ENCODE peak calls at places on chromosomes 4 and X, in seven cellular contexts. One of them, this sample, is unnamed.

GRCh38 chr4:158209825-158210807 is at the start of gene TMEM144:
- DNase-seq in IMR-90: peak; percentile 85
- DNase-seq in GM23338: peak; percentile 92
- DNase-seq in fibroblast of lung: peak; percentile 93
- DNase-seq in neural progenitor cell: peak; percentile 88
- DNase-seq in sigmoid colon: peak; percentile 96
- DNase-seq in heart right ventricle: peak; percentile 88
- DNase-seq in this sample: peak; percentile 92

GRCh38 chrX:112235547-112235946 is 153.0 kb upstream of the TRPC5 start:
- DNase-seq in IMR-90: peak; percentile 8
- DNase-seq in GM23338: no peak
- DNase-seq in fibroblast of lung: peak; percentile 20
- DNase-seq in neural progenitor cell: no peak
- DNase-seq in sigmoid colon: no peak
- DNase-seq in heart right ventricle: no peak
- DNase-seq in this sample: no peak

GRCh38 chrX:100207331-100208024 is 202.6 kb downstream of the PCDH19 start:
- DNase-seq in IMR-90: no peak
- DNase-seq in GM23338: no peak
- DNase-seq in fibroblast of lung: no peak
- DNase-seq in neural progenitor cell: no peak
- DNase-seq in sigmoid colon: no peak
- DNase-seq in heart right ventricle: no peak
- DNase-seq in this sample: no peak

GRCh38 chr4:139084425-139085093 is 69.0 kb downstream of the NOCT start:
- DNase-seq in IMR-90: no peak
- DNase-seq in GM23338: no peak
- DNase-seq in fibroblast of lung: no peak
- DNase-seq in neural progenitor cell: no peak
- DNase-seq in sigmoid colon: no peak
- DNase-seq in heart right ventricle: no peak
- DNase-seq in this sample: no peak

GRCh38 chrX:132409780-132410556 is 78.9 kb downstream of the MBNL3 start:
- DNase-seq in IMR-90: no peak
- DNase-seq in GM23338: peak; percentile 47
- DNase-seq in fibroblast of lung: no peak
- DNase-seq in neural progenitor cell: no peak
- DNase-seq in sigmoid colon: no peak
- DNase-seq in heart right ventricle: no peak
- DNase-seq in this sample: no peak

GRCh38 chr4:187612211-187612780 is 383.3 kb upstream of the ZFP42 start:
- DNase-seq in IMR-90: peak; percentile 22
- DNase-seq in GM23338: no peak
- DNase-seq in fibroblast of lung: no peak
- DNase-seq in neural progenitor cell: no peak
- DNase-seq in sigmoid colon: no peak
- DNase-seq in heart right ventricle: no peak
- DNase-seq in this sample: no peak

GRCh38 chr4:152187693-152188092 is 348.2 kb downstream of the FBXW7 start:
- DNase-seq in IMR-90: no peak
- DNase-seq in GM23338: no peak
- DNase-seq in fibroblast of lung: peak; percentile 32
- DNase-seq in neural progenitor cell: no peak
- DNase-seq in sigmoid colon: no peak
- DNase-seq in heart right ventricle: no peak
- DNase-seq in this sample: no peak

GRCh38 chr4:177128306-177128705 is 181.4 kb upstream of the NEIL3 start:
- DNase-seq in IMR-90: peak; percentile 72
- DNase-seq in GM23338: no peak
- DNase-seq in fibroblast of lung: peak; percentile 82
- DNase-seq in neural progenitor cell: no peak
- DNase-seq in sigmoid colon: no peak
- DNase-seq in heart right ventricle: no peak
- DNase-seq in this sample: no peak

GRCh38 chr4:87092389-87093141 is 127.9 kb downstream of the KLHL8 start:
- DNase-seq in IMR-90: peak; percentile 91
- DNase-seq in GM23338: no peak
- DNase-seq in fibroblast of lung: peak; percentile 94
- DNase-seq in neural progenitor cell: no peak
- DNase-seq in sigmoid colon: peak; percentile 87
- DNase-seq in heart right ventricle: peak; percentile 52
- DNase-seq in this sample: no peak

DNA sequence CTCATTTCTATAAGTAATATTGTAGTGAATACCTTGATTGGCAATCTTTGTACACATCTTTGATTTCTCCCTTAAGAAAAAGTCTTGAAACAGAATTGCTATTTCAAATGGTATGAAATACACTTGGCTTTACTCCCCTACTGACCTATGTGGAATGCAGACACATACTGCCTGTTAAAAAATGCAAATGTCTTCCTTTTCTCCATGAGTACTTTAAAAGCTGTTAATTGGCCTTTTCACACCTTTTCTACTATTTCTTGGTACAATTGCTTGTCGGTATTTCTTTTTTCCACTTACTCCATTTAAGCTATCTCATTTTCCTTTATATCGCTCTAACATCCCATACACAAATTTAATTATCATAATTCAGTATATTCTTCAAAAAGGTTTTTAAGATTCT is 87.2 kb downstream of the FRYL start:
- DNase-seq in IMR-90: no peak
- DNase-seq in GM23338: no peak
- DNase-seq in fibroblast of lung: peak; percentile 52
- DNase-seq in neural progenitor cell: no peak
- DNase-seq in sigmoid colon: no peak
- DNase-seq in heart right ventricle: no peak
- DNase-seq in this sample: no peak
- H3K4me3 ChIP-seq in IMR-90: no peak overlapping the region
- H3K4me3 ChIP-seq in GM23338: no peak overlapping the region
- H3K4me3 ChIP-seq in fibroblast of lung: no peak overlapping the region
- H3K4me3 ChIP-seq in neural progenitor cell: no peak overlapping the region
- H3K4me3 ChIP-seq in sigmoid colon: no peak overlapping the region
- H3K4me3 ChIP-seq in heart right ventricle: no peak overlapping the region
- H3K4me3 ChIP-seq in this sample: no peak overlapping the region

GRCh38 chr4:40934671-40935070 is 184.9 kb downstream of the NSUN7 start:
- DNase-seq in IMR-90: no peak
- DNase-seq in GM23338: peak; percentile 38
- DNase-seq in fibroblast of lung: no peak
- DNase-seq in neural progenitor cell: peak; percentile 77
- DNase-seq in sigmoid colon: no peak
- DNase-seq in heart right ventricle: no peak
- DNase-seq in this sample: no peak
- H3K27ac ChIP-seq in IMR-90: no peak overlapping the region
- H3K27ac ChIP-seq in GM23338: no peak overlapping the region
- H3K27ac ChIP-seq in fibroblast of lung: no peak overlapping the region
- H3K27ac ChIP-seq in neural progenitor cell: no peak overlapping the region
- H3K27ac ChIP-seq in sigmoid colon: no peak overlapping the region
- H3K27ac ChIP-seq in heart right ventricle: no peak overlapping the region
- H3K27ac ChIP-seq in this sample: no peak overlapping the region

GRCh38 chr4:40931238-40931637 is 181.5 kb downstream of the NSUN7 start:
- DNase-seq in IMR-90: no peak
- DNase-seq in GM23338: no peak
- DNase-seq in fibroblast of lung: no peak
- DNase-seq in neural progenitor cell: no peak
- DNase-seq in sigmoid colon: no peak
- DNase-seq in heart right ventricle: no peak
- DNase-seq in this sample: no peak

GRCh38 chr4:40937140-40937725 is 187.5 kb downstream of the NSUN7 start:
- DNase-seq in IMR-90: no peak
- DNase-seq in GM23338: no peak
- DNase-seq in fibroblast of lung: no peak
- DNase-seq in neural progenitor cell: no peak
- DNase-seq in sigmoid colon: no peak
- DNase-seq in heart right ventricle: no peak
- DNase-seq in this sample: no peak

GRCh38 chr4:40931825-40932224 is 182.1 kb downstream of the NSUN7 start:
- DNase-seq in IMR-90: no peak
- DNase-seq in GM23338: no peak
- DNase-seq in fibroblast of lung: no peak
- DNase-seq in neural progenitor cell: no peak
- DNase-seq in sigmoid colon: no peak
- DNase-seq in heart right ventricle: no peak
- DNase-seq in this sample: no peak

DNA sequence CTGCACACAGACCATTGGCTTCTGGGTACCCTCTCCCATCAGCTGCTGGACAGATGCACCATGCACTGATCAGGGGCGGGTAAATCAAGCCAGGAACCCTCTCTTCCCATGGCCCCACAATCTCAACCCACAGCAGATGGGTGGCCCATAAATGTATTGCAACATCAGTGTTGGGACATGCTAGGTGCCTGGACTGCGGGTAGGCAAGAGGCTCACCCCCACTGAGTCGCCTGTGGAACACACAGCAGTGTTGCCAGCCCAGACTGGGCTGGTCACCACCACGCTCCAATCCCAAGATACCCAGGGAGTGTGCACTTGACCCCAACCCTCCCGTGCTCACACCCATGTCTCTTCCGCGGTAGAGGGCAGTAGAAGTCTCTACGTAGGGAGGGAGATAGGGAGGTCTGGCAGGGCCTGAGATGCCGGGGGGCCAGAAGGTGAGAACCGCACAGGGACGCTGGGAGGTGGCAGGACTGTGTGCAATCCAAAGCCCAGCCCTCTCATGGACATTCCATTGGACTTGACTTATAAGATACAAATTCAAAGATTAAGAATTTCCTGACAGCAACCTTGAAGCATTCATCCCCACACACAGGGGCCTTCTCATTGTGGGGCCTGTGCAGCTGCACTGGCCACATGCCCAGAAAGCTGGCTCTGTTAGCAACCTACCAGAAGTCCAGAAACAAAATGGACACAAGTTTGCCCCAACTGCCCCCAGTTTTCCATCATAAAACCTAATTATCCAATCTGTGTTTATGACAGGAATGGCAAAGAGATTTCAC is 183.7 kb downstream of the NSUN7 start:
- DNase-seq in IMR-90: peak; percentile 86
- DNase-seq in GM23338: no peak
- DNase-seq in fibroblast of lung: peak; percentile 80
- DNase-seq in neural progenitor cell: no peak
- DNase-seq in sigmoid colon: no peak
- DNase-seq in heart right ventricle: no peak
- DNase-seq in this sample: no peak
- TF ChIP-seq CTCF in IMR-90: no peak
- TF ChIP-seq CTCF in GM23338: no peak
- TF ChIP-seq CTCF in fibroblast of lung: no peak
- TF ChIP-seq CTCF in neural progenitor cell: no peak
- TF ChIP-seq CTCF in sigmoid colon: no peak
- TF ChIP-seq CTCF in heart right ventricle: no peak
- TF ChIP-seq CTCF in this sample: no peak

GRCh38 chr4:121236353-121237068 is 72.4 kb upstream of the TNIP3 start:
- DNase-seq in IMR-90: no peak
- DNase-seq in GM23338: no peak
- DNase-seq in fibroblast of lung: no peak
- DNase-seq in neural progenitor cell: no peak
- DNase-seq in sigmoid colon: no peak
- DNase-seq in heart right ventricle: no peak
- DNase-seq in this sample: no peak
- H3K4me3 ChIP-seq in IMR-90: no peak overlapping the region
- H3K4me3 ChIP-seq in GM23338: no peak overlapping the region
- H3K4me3 ChIP-seq in fibroblast of lung: no peak overlapping the region
- H3K4me3 ChIP-seq in neural progenitor cell: no peak overlapping the region
- H3K4me3 ChIP-seq in sigmoid colon: no peak overlapping the region
- H3K4me3 ChIP-seq in heart right ventricle: no peak overlapping the region
- H3K4me3 ChIP-seq in this sample: no peak overlapping the region

GRCh38 chrX:13732246-13733067 is 2.0 kb downstream of the TRAPPC2 start:
- DNase-seq in IMR-90: no peak
- DNase-seq in GM23338: no peak
- DNase-seq in fibroblast of lung: peak; percentile 80
- DNase-seq in neural progenitor cell: no peak
- DNase-seq in sigmoid colon: no peak
- DNase-seq in heart right ventricle: no peak
- DNase-seq in this sample: no peak
- H3K27ac ChIP-seq in IMR-90: no peak overlapping the region
- H3K27ac ChIP-seq in GM23338: no peak overlapping the region
- H3K27ac ChIP-seq in fibroblast of lung: peak overlapping the region; percentile 43
- H3K27ac ChIP-seq in neural progenitor cell: no peak overlapping the region
- H3K27ac ChIP-seq in sigmoid colon: peak overlapping the region; percentile 94
- H3K27ac ChIP-seq in heart right ventricle: no peak overlapping the region
- H3K27ac ChIP-seq in this sample: no peak overlapping the region

GRCh38 chrX:1464282-1465131 is 11.8 kb upstream of the ASMTL start:
- DNase-seq in IMR-90: no peak
- DNase-seq in GM23338: no peak
- DNase-seq in fibroblast of lung: no peak
- DNase-seq in neural progenitor cell: no peak
- DNase-seq in sigmoid colon: peak; percentile 58
- DNase-seq in heart right ventricle: no peak
- DNase-seq in this sample: peak; percentile 7

GRCh38 chrX:1466971-1467561 is 14.4 kb upstream of the ASMTL start:
- DNase-seq in IMR-90: no peak
- DNase-seq in GM23338: no peak
- DNase-seq in fibroblast of lung: no peak
- DNase-seq in neural progenitor cell: no peak
- DNase-seq in sigmoid colon: peak; percentile 49
- DNase-seq in heart right ventricle: no peak
- DNase-seq in this sample: no peak

GRCh38 chrX:1466232-1466661 is 13.5 kb upstream of the ASMTL start:
- DNase-seq in IMR-90: no peak
- DNase-seq in GM23338: no peak
- DNase-seq in fibroblast of lung: no peak
- DNase-seq in neural progenitor cell: no peak
- DNase-seq in sigmoid colon: peak; percentile 56
- DNase-seq in heart right ventricle: no peak
- DNase-seq in this sample: no peak

GRCh38 chrX:1465261-1466231 is 12.8 kb upstream of the ASMTL start:
- DNase-seq in IMR-90: no peak
- DNase-seq in GM23338: no peak
- DNase-seq in fibroblast of lung: no peak
- DNase-seq in neural progenitor cell: no peak
- DNase-seq in sigmoid colon: peak; percentile 57
- DNase-seq in heart right ventricle: no peak
- DNase-seq in this sample: peak; percentile 13

GRCh38 chrX:1468250-1468772 is 15.6 kb upstream of the ASMTL start:
- DNase-seq in IMR-90: no peak
- DNase-seq in GM23338: no peak
- DNase-seq in fibroblast of lung: peak; percentile 59
- DNase-seq in neural progenitor cell: no peak
- DNase-seq in sigmoid colon: peak; percentile 53
- DNase-seq in heart right ventricle: no peak
- DNase-seq in this sample: no peak
- TF ChIP-seq CTCF in IMR-90: no peak
- TF ChIP-seq CTCF in GM23338: no peak
- TF ChIP-seq CTCF in fibroblast of lung: no peak
- TF ChIP-seq CTCF in neural progenitor cell: no peak
- TF ChIP-seq CTCF in sigmoid colon: no peak
- TF ChIP-seq CTCF in heart right ventricle: no peak
- TF ChIP-seq CTCF in this sample: peak; percentile 43

DNA sequence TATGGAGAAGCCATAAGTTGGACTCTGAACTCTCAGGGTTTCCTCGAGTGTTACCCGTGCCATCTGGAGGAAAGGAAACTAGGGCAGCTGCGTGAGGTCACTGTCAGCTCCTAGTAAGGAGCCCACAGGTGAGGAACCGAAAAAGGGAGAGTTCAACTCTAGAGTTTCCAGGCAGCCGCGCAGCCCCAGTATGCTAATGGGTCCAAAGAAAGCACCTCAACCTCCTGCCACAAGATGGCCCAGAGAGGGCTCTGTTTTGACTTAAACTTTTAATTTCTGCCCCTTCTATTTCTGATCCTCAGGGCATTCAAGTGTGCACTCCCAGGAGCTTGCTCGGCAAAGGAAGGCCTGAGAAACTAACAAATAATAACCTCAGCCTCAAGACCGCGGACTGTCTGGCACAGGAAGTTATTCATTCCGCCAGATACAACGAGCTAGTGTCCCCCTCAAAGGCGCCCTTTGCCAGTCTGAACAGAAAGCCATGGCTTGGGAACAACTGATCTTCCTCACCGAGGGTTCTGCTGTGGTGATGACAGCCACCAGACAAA is 13.9 kb downstream of the SCARB2 start:
- DNase-seq in IMR-90: peak; percentile 31
- DNase-seq in GM23338: peak; percentile 72
- DNase-seq in fibroblast of lung: peak; percentile 54
- DNase-seq in neural progenitor cell: no peak
- DNase-seq in sigmoid colon: no peak
- DNase-seq in heart right ventricle: no peak
- DNase-seq in this sample: peak; percentile 37
- H3K4me3 ChIP-seq in IMR-90: no peak overlapping the region
- H3K4me3 ChIP-seq in GM23338: no peak overlapping the region
- H3K4me3 ChIP-seq in fibroblast of lung: peak overlapping the region; percentile 17
- H3K4me3 ChIP-seq in neural progenitor cell: no peak overlapping the region
- H3K4me3 ChIP-seq in sigmoid colon: no peak overlapping the region
- H3K4me3 ChIP-seq in heart right ventricle: no peak overlapping the region
- H3K4me3 ChIP-seq in this sample: no peak overlapping the region

This sample was measured in WERI-Rb-1.